ENCODE peak calls at places on chromosome 16, in nine cellular contexts. One of them, this sample, is unnamed.

GRCh38 chr16:82888616-82889015 is 261.8 kb downstream of the CDH13 start:
- DNase-seq in activated CD8-positive, alpha-beta T cell treated with anti-CD3 and anti-CD28 coated beads, Interleukin-2, amount 10 ng/mL, durations not matched to agents 7 days and 5 days: no peak
- DNase-seq in hypothalamus: no peak
- DNase-seq in A673: peak
- DNase-seq in G401: no peak
- DNase-seq in astrocyte of the cerebellum: peak
- DNase-seq in amniotic stem cell: peak
- DNase-seq in HFFc6: peak
- DNase-seq in dorsolateral prefrontal cortex: no peak
- DNase-seq in this sample: peak

GRCh38 chr16:79826732-79827514 is 226.4 kb upstream of the MAF start:
- DNase-seq in activated CD8-positive, alpha-beta T cell treated with anti-CD3 and anti-CD28 coated beads, Interleukin-2, amount 10 ng/mL, durations not matched to agents 7 days and 5 days: no peak
- DNase-seq in hypothalamus: no peak
- DNase-seq in A673: no peak
- DNase-seq in G401: no peak
- DNase-seq in astrocyte of the cerebellum: no peak
- DNase-seq in amniotic stem cell: no peak
- DNase-seq in HFFc6: no peak
- DNase-seq in dorsolateral prefrontal cortex: no peak
- DNase-seq in this sample: no peak

GRCh38 chr16:48965391-48965790 is 316.2 kb downstream of the CBLN1 start:
- DNase-seq in activated CD8-positive, alpha-beta T cell treated with anti-CD3 and anti-CD28 coated beads, Interleukin-2, amount 10 ng/mL, durations not matched to agents 7 days and 5 days: no peak
- DNase-seq in hypothalamus: no peak
- DNase-seq in A673: no peak
- DNase-seq in G401: no peak
- DNase-seq in astrocyte of the cerebellum: no peak
- DNase-seq in amniotic stem cell: no peak
- DNase-seq in HFFc6: no peak
- DNase-seq in dorsolateral prefrontal cortex: no peak
- DNase-seq in this sample: peak

GRCh38 chr16:74700206-74701040 is at the start of gene MLKL:
- DNase-seq in activated CD8-positive, alpha-beta T cell treated with anti-CD3 and anti-CD28 coated beads, Interleukin-2, amount 10 ng/mL, durations not matched to agents 7 days and 5 days: peak
- DNase-seq in hypothalamus: no peak
- DNase-seq in A673: peak
- DNase-seq in G401: no peak
- DNase-seq in astrocyte of the cerebellum: no peak
- DNase-seq in amniotic stem cell: peak
- DNase-seq in HFFc6: peak
- DNase-seq in dorsolateral prefrontal cortex: no peak
- DNase-seq in this sample: peak

GRCh38 chr16:56203052-56203451 is 11.8 kb downstream of the GNAO1 start:
- DNase-seq in activated CD8-positive, alpha-beta T cell treated with anti-CD3 and anti-CD28 coated beads, Interleukin-2, amount 10 ng/mL, durations not matched to agents 7 days and 5 days: peak
- DNase-seq in hypothalamus: no peak
- DNase-seq in A673: peak
- DNase-seq in G401: no peak
- DNase-seq in astrocyte of the cerebellum: no peak
- DNase-seq in amniotic stem cell: no peak
- DNase-seq in HFFc6: peak
- DNase-seq in dorsolateral prefrontal cortex: peak
- DNase-seq in this sample: peak

GRCh38 chr16:3459401-3460090 is 16.1 kb downstream of the NAA60 start:
- DNase-seq in activated CD8-positive, alpha-beta T cell treated with anti-CD3 and anti-CD28 coated beads, Interleukin-2, amount 10 ng/mL, durations not matched to agents 7 days and 5 days: peak
- DNase-seq in hypothalamus: no peak
- DNase-seq in A673: no peak
- DNase-seq in G401: no peak
- DNase-seq in astrocyte of the cerebellum: no peak
- DNase-seq in amniotic stem cell: no peak
- DNase-seq in HFFc6: peak
- DNase-seq in dorsolateral prefrontal cortex: no peak
- DNase-seq in this sample: no peak

GRCh38 chr16:3915438-3916250 is 35.1 kb upstream of the CREBBP start:
- DNase-seq in activated CD8-positive, alpha-beta T cell treated with anti-CD3 and anti-CD28 coated beads, Interleukin-2, amount 10 ng/mL, durations not matched to agents 7 days and 5 days: no peak
- DNase-seq in hypothalamus: no peak
- DNase-seq in A673: no peak
- DNase-seq in G401: no peak
- DNase-seq in astrocyte of the cerebellum: no peak
- DNase-seq in amniotic stem cell: no peak
- DNase-seq in HFFc6: no peak
- DNase-seq in dorsolateral prefrontal cortex: no peak
- DNase-seq in this sample: no peak

GRCh38 chr16:84724619-84725307 is 25.0 kb downstream of the USP10 start:
- DNase-seq in activated CD8-positive, alpha-beta T cell treated with anti-CD3 and anti-CD28 coated beads, Interleukin-2, amount 10 ng/mL, durations not matched to agents 7 days and 5 days: peak
- DNase-seq in hypothalamus: no peak
- DNase-seq in A673: peak
- DNase-seq in G401: no peak
- DNase-seq in astrocyte of the cerebellum: no peak
- DNase-seq in amniotic stem cell: no peak
- DNase-seq in HFFc6: no peak
- DNase-seq in dorsolateral prefrontal cortex: no peak
- DNase-seq in this sample: peak

GRCh38 chr16:46961373-46962353 is 11.8 kb downstream of the DNAJA2 start:
- DNase-seq in activated CD8-positive, alpha-beta T cell treated with anti-CD3 and anti-CD28 coated beads, Interleukin-2, amount 10 ng/mL, durations not matched to agents 7 days and 5 days: peak
- DNase-seq in hypothalamus: no peak
- DNase-seq in A673: no peak
- DNase-seq in G401: peak
- DNase-seq in astrocyte of the cerebellum: no peak
- DNase-seq in amniotic stem cell: no peak
- DNase-seq in HFFc6: peak
- DNase-seq in dorsolateral prefrontal cortex: no peak
- DNase-seq in this sample: no peak

GRCh38 chr16:89115216-89115949 is 21.7 kb downstream of the ACSF3 start:
- DNase-seq in activated CD8-positive, alpha-beta T cell treated with anti-CD3 and anti-CD28 coated beads, Interleukin-2, amount 10 ng/mL, durations not matched to agents 7 days and 5 days: peak
- DNase-seq in hypothalamus: no peak
- DNase-seq in A673: no peak
- DNase-seq in G401: no peak
- DNase-seq in astrocyte of the cerebellum: no peak
- DNase-seq in amniotic stem cell: no peak
- DNase-seq in HFFc6: no peak
- DNase-seq in dorsolateral prefrontal cortex: peak
- DNase-seq in this sample: no peak

GRCh38 chr16:86381491-86381890 is 128.8 kb upstream of the FOXF1 start:
- DNase-seq in activated CD8-positive, alpha-beta T cell treated with anti-CD3 and anti-CD28 coated beads, Interleukin-2, amount 10 ng/mL, durations not matched to agents 7 days and 5 days: no peak
- DNase-seq in hypothalamus: no peak
- DNase-seq in A673: no peak
- DNase-seq in G401: no peak
- DNase-seq in astrocyte of the cerebellum: no peak
- DNase-seq in amniotic stem cell: no peak
- DNase-seq in HFFc6: no peak
- DNase-seq in dorsolateral prefrontal cortex: no peak
- DNase-seq in this sample: peak

GRCh38 chr16:88514070-88514469 is 56.1 kb upstream of the ZC3H18 start:
- DNase-seq in activated CD8-positive, alpha-beta T cell treated with anti-CD3 and anti-CD28 coated beads, Interleukin-2, amount 10 ng/mL, durations not matched to agents 7 days and 5 days: no peak
- DNase-seq in hypothalamus: no peak
- DNase-seq in A673: no peak
- DNase-seq in G401: no peak
- DNase-seq in astrocyte of the cerebellum: no peak
- DNase-seq in amniotic stem cell: no peak
- DNase-seq in HFFc6: no peak
- DNase-seq in dorsolateral prefrontal cortex: no peak
- DNase-seq in this sample: no peak

This sample was measured in fibroblast of lung.